ENCODE peak calls at places on chromosomes 3 and 15, in seven cellular contexts. S is fibroblast of mammary gland, B is dorsolateral prefrontal cortex, R is HepG2, F is mesothelial cell of epicardium, O is GM20000, I is fibroblast of pulmonary artery. M is an unnamed sample.
A peak's percentile ranks its signal among the peaks of the same experiment; 100 is the strongest.

GRCh38 chr3:36701903-36702374 is 62.4 kb downstream of the DCLK3 start:
- DNase-seq in S (peak; percentile 98), B (no peak), R (no peak), F (no peak), O (no peak), I (peak; percentile 74), M (no peak)

GRCh38 chr15:62521396-62521795 is 356.3 kb upstream of the C2CD4B start:
- DNase-seq in S (no peak), B (no peak), R (no peak), F (no peak), O (no peak), I (no peak), M (no peak)

GRCh38 chr15:63983071-63983711 is 63.1 kb downstream of the DAPK2 start:
- DNase-seq in S (no peak), B (no peak), R (no peak), F (no peak), O (peak; percentile 48), I (no peak), M (no peak)

GRCh38 chr3:30643763-30644462 is 37.5 kb downstream of the TGFBR2 start:
- DNase-seq in S (no peak), B (no peak), R (no peak), F (no peak), O (no peak), I (no peak), M (no peak)

GRCh38 chr3:13896473-13897154 is 16.7 kb upstream of the WNT7A start:
- DNase-seq in S (peak; percentile 59), B (no peak), R (peak; percentile 70), F (no peak), O (peak; percentile 62), I (peak; percentile 71), M (no peak)

GRCh38 chr15:88954431-88955277 is 41.5 kb upstream of the MFGE8 start:
- DNase-seq in S (peak; percentile 49), B (no peak), R (no peak), F (no peak), O (no peak), I (peak; percentile 68), M (no peak)

GRCh38 chr3:66407281-66408218 is 93.3 kb downstream of the LRIG1 start:
- DNase-seq in S (peak; percentile 67), B (peak; percentile 70), R (peak; percentile 48), F (no peak), O (peak; percentile 90), I (peak; percentile 59), M (peak; percentile 77)

GRCh38 chr15:35680951-35681350 is 135.0 kb upstream of the DPH6 start:
- DNase-seq in S (no peak), B (no peak), R (no peak), F (no peak), O (no peak), I (peak; percentile 52), M (no peak)

GRCh38 chr3:45771831-45772230 is 24.5 kb downstream of the SLC6A20 start:
- DNase-seq in S (no peak), B (no peak), R (no peak), F (no peak), O (no peak), I (no peak), M (no peak)

GRCh38 chr15:63909819-63910437 is 76.2 kb upstream of the HERC1 start:
- DNase-seq in S (peak; percentile 52), B (no peak), R (no peak), F (no peak), O (no peak), I (peak; percentile 53), M (no peak)

GRCh38 chr3:85737846-85738245 is 779.1 kb downstream of the CADM2 start:
- DNase-seq in S (no peak), B (no peak), R (no peak), F (no peak), O (no peak), I (peak; percentile 14), M (no peak)

DNA sequence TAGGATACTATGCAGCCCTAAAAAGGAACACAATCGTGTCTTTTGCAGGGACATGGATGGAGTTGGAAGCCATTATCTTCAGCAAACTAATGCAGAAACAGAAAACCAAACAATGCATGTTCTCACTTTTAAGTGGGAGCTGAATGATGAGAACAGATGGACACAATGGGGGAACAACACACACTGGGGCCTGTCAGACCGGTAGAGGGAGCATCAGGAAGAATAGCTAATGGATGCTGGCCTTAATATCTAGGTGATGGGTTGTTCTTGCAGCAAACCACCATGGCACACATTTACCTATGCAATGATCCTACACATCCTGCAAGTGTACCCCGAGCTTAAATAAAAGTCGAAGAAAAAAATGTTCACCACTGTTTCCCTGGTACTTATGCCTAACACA is 17.5 kb downstream of the SENP7 start:
- DNase-seq in S (no peak), B (no peak), R (no peak), F (no peak), O (no peak), I (no peak), M (no peak)
- TF ChIP-seq CTCF in S (peak; percentile 10), B (no peak), R (peak; percentile 46), F (no peak), O (no peak), I (peak; percentile 23), M (no peak)

DNA sequence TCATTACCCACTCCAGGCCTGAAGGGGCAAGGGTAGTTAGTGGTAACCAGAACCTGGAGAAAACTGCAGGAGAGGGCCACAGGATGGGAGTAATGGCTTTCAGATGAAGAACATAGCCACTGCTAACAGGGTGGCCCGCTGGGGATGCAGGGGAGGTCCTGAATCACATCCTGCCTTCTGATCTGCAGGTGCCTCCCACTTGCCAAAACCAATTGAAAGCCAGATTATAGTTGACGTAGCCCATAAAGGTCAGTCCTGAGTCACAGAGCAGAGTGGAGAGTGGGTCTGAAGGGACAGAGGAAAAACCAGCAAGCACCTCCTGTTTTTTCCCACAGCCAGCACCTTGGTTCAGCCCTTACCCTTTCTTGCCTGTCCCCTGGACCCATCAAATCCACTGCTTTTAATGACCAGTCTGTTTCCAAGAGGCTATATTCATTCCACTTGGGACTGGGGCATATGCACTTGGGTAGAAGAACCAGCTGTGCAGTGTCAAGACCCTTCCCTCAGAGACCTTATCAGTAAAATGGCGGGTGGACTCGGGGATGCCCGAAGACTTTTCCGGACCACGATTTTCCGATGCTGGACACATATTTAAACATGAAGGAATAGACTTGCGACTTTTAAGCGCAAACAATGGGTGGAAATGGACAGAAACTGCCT is 605 bp upstream of the SLC35G2 start:
- DNase-seq in S (peak; percentile 96), B (no peak), R (peak; percentile 77), F (no peak), O (peak; percentile 54), I (peak; percentile 91), M (peak; percentile 31)
- TF ChIP-seq CTCF in S (peak; percentile 42), B (no peak), R (peak; percentile 41), F (no peak), O (no peak), I (peak; percentile 25), M (no peak)

GRCh38 chr3:99709686-99710085 is 71.3 kb downstream of the COL8A1 start:
- DNase-seq in S (no peak), B (no peak), R (no peak), F (no peak), O (no peak), I (peak; percentile 39), M (no peak)

GRCh38 chr3:99710094-99710493 is 71.7 kb downstream of the COL8A1 start:
- DNase-seq in S (no peak), B (no peak), R (no peak), F (no peak), O (no peak), I (no peak), M (no peak)

GRCh38 chr3:99711361-99711760 is 73.0 kb downstream of the COL8A1 start:
- DNase-seq in S (peak; percentile 33), B (no peak), R (no peak), F (no peak), O (no peak), I (no peak), M (no peak)

GRCh38 chr3:99706410-99706809 is 68.0 kb downstream of the COL8A1 start:
- DNase-seq in S (no peak), B (no peak), R (no peak), F (no peak), O (no peak), I (no peak), M (no peak)

DNA sequence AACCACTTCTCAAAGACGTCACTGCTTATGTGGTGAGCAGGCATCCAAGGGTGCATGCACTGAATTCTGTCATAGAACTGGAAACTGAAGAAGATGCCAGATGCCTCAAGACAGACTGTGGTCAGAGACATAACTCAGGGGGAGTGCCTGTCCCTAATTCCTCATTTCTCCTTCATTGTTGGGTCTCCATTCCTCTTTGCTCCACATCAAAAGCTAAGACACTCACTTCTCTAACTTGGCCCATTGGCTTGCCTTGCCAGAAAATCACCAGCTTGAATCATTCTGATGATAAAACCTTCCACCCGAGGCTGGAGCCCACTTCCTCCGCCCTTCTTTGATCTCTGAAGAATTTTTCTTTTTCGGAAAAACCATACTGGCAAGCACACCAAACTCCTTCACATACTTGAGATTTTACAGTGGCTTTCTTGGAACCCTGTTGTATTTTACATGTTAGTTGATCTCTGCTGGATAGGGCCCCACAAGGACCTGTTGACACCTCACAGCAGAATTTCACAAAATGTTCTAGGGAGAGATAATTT is 69.9 kb downstream of the COL8A1 start:
- DNase-seq in S (no peak), B (no peak), R (no peak), F (no peak), O (no peak), I (peak; percentile 38), M (no peak)
- TF ChIP-seq CTCF in S (no peak), B (no peak), R (no peak), F (no peak), O (no peak), I (no peak), M (no peak)

GRCh38 chr3:51817375-51817774 is 38.3 kb upstream of the IQCF6 start:
- DNase-seq in S (no peak), B (no peak), R (no peak), F (no peak), O (no peak), I (no peak), M (no peak)

GRCh38 chr3:51814034-51814433 is 35.0 kb upstream of the IQCF6 start:
- DNase-seq in S (no peak), B (no peak), R (no peak), F (no peak), O (no peak), I (no peak), M (no peak)

GRCh38 chr3:51815614-51816013 is 36.6 kb upstream of the IQCF6 start:
- DNase-seq in S (no peak), B (no peak), R (no peak), F (no peak), O (no peak), I (no peak), M (no peak)

GRCh38 chr3:51819151-51819550 is 40.1 kb upstream of the IQCF6 start:
- DNase-seq in S (no peak), B (no peak), R (no peak), F (no peak), O (no peak), I (no peak), M (no peak)

DNA sequence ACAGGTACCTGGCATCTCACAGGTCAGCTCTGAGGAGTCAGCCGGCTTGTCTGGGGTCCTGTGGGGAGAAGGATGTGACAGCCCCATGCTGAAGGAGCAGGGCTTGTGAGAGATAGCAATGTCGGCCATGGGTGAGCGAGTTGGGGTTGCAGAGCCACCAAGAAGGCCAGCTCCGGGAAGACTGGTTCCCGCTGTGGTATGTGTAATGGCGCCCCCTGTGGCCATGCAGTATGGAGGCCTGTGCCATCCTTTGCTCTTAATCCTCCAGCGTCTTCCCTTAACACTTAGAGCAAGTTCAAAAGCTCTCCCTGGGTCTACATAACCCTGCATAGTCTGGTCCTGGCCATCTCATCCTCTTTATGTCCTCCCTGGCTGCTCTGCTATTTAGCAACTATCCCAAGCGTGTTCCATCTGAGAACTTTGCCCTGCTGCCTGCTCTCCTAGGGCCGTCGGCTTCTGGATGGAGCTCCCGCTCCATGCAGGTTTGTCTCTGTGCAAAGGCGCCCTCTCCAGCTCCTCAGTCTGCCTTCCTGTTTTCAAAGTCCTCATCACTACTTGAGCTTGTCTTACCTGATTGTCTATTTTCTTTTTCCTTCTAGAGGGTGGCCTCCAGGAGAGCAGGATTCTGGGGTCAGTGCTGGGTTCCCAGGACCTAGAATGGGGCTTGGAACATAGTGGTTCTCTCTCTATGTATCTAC is 40.8 kb upstream of the IQCF6 start:
- DNase-seq in S (no peak), B (no peak), R (peak; percentile 6), F (no peak), O (peak; percentile 15), I (no peak), M (no peak)
- TF ChIP-seq CTCF in S (peak; percentile 31), B (no peak), R (peak; percentile 44), F (no peak), O (no peak), I (no peak), M (no peak)

M was measured in omental fat pad.